ENCODE peak calls at places on chromosome 1, in six cellular contexts. L is AG04450, H is K562, Q is heart right ventricle, Z is choroid plexus epithelial cell, G is thoracic aorta. S is an unnamed sample.

GRCh38 chr1:119549719-119550141 is 42.7 kb downstream of the HSD3B1 start:
- DNase-seq in L (peak; percentile 11), H (peak; percentile 53), Q (no peak), Z (peak; percentile 92), G (no peak), S (peak; percentile 65)

GRCh38 chr1:6059866-6060265 is 14.2 kb downstream of the KCNAB2 start:
- DNase-seq in L (no peak), H (no peak), Q (no peak), Z (no peak), G (no peak), S (peak; percentile 63)

GRCh38 chr1:203072911-203073310 is 12.9 kb downstream of the MYOG start:
- DNase-seq in L (no peak), H (no peak), Q (no peak), Z (no peak), G (no peak), S (no peak)

GRCh38 chr1:239719642-239720258 is 333.4 kb downstream of the CHRM3 start:
- DNase-seq in L (no peak), H (no peak), Q (no peak), Z (peak; percentile 1), G (no peak), S (no peak)

GRCh38 chr1:161038523-161039153 is at the start of gene TSTD1:
- DNase-seq in L (no peak), H (no peak), Q (peak; percentile 55), Z (peak; percentile 14), G (no peak), S (no peak)

GRCh38 chr1:17516303-17517214 is 22.9 kb upstream of the ARHGEF10L start:
- DNase-seq in L (no peak), H (no peak), Q (no peak), Z (no peak), G (no peak), S (no peak)

GRCh38 chr1:200660719-200661118 is 9.0 kb downstream of the DDX59 start:
- DNase-seq in L (no peak), H (no peak), Q (peak; percentile 48), Z (no peak), G (peak; percentile 12), S (no peak)

GRCh38 chr1:75996196-75996595 is 64.0 kb upstream of the ASB17 start:
- DNase-seq in L (no peak), H (no peak), Q (no peak), Z (peak; percentile 16), G (no peak), S (no peak)

GRCh38 chr1:59452559-59452958 is 155.7 kb downstream of the FGGY start:
- DNase-seq in L (no peak), H (no peak), Q (no peak), Z (no peak), G (no peak), S (no peak)

GRCh38 chr1:33056426-33056825 is 19.7 kb upstream of the AK2 start:
- DNase-seq in L (no peak), H (no peak), Q (no peak), Z (no peak), G (no peak), S (no peak)

GRCh38 chr1:33065301-33065700 is 15.7 kb upstream of the AZIN2 start:
- DNase-seq in L (no peak), H (no peak), Q (no peak), Z (no peak), G (no peak), S (no peak)

GRCh38 chr1:33061827-33062226 is 19.1 kb upstream of the AZIN2 start:
- DNase-seq in L (no peak), H (no peak), Q (no peak), Z (no peak), G (no peak), S (no peak)

GRCh38 chr1:33057095-33057494 is 20.4 kb upstream of the AK2 start:
- DNase-seq in L (no peak), H (no peak), Q (no peak), Z (no peak), G (no peak), S (no peak)

GRCh38 chr1:33060579-33061083 is 20.3 kb upstream of the AZIN2 start:
- DNase-seq in L (peak; percentile 78), H (no peak), Q (peak; percentile 63), Z (peak; percentile 96), G (no peak), S (no peak)
- H3K4me3 ChIP-seq in L (no peak overlapping the region), H (no peak overlapping the region), Q (no peak overlapping the region), Z (no peak overlapping the region), G (no peak overlapping the region), S (no peak overlapping the region)

GRCh38 chr1:95098196-95098595 is 19.0 kb upstream of the TLCD4 start:
- DNase-seq in L (no peak), H (no peak), Q (no peak), Z (peak; percentile 35), G (no peak), S (no peak)

GRCh38 chr1:95097426-95097825 is 19.7 kb upstream of the TLCD4 start:
- DNase-seq in L (no peak), H (no peak), Q (no peak), Z (no peak), G (no peak), S (no peak)

GRCh38 chr1:95095833-95096217 is 21.3 kb upstream of the TLCD4 start:
- DNase-seq in L (peak; percentile 48), H (no peak), Q (no peak), Z (peak; percentile 64), G (no peak), S (no peak)

GRCh38 chr1:95094923-95095322 is 22.2 kb upstream of the ALG14 start:
- DNase-seq in L (no peak), H (peak; percentile 27), Q (no peak), Z (no peak), G (no peak), S (no peak)

GRCh38 chr1:95096218-95096841 is 20.8 kb upstream of the TLCD4 start:
- DNase-seq in L (no peak), H (peak; percentile 45), Q (no peak), Z (peak; percentile 35), G (no peak), S (no peak)
- H3K4me3 ChIP-seq in L (no peak overlapping the region), H (no peak overlapping the region), Q (no peak overlapping the region), Z (no peak overlapping the region), G (no peak overlapping the region), S (no peak overlapping the region)

GRCh38 chr1:178034676-178035075 is 59.2 kb upstream of the RASAL2 start:
- DNase-seq in L (no peak), H (no peak), Q (no peak), Z (no peak), G (no peak), S (no peak)

GRCh38 chr1:178036090-178036489 is 57.8 kb upstream of the RASAL2 start:
- DNase-seq in L (no peak), H (no peak), Q (no peak), Z (no peak), G (no peak), S (no peak)

GRCh38 chr1:178037510-178038253 is 56.2 kb upstream of the RASAL2 start:
- DNase-seq in L (no peak), H (peak; percentile 67), Q (peak; percentile 95), Z (peak; percentile 83), G (peak; percentile 37), S (no peak)

GRCh38 chr1:178039826-178040380 is 54.0 kb upstream of the RASAL2 start:
- DNase-seq in L (no peak), H (no peak), Q (no peak), Z (no peak), G (no peak), S (no peak)

DNA sequence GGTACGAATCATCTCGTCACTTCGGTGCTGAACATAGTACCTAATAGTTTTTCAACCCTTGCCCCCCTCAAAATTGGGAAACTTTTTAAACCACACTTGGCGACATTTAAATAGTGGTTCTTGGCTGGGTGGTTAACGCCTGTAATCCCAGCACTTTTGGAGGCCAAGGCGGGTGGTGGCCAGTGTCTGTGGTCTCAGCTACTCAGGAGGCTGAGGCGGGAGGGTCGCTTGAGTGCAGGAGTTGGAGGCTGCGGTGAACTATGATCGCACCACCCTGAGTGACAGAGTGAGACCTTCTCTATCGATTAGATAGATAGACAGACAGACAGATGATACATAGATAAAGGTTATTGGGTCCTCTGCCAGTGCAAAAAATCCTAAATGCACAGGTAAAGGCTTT is 55.5 kb upstream of the RASAL2 start:
- DNase-seq in L (no peak), H (no peak), Q (no peak), Z (no peak), G (no peak), S (no peak)
- H3K4me3 ChIP-seq in L (peak overlapping the region; percentile 64), H (no peak overlapping the region), Q (peak overlapping the region; percentile 81), Z (peak overlapping the region; percentile 71), G (peak overlapping the region; percentile 97), S (no peak overlapping the region)

DNA sequence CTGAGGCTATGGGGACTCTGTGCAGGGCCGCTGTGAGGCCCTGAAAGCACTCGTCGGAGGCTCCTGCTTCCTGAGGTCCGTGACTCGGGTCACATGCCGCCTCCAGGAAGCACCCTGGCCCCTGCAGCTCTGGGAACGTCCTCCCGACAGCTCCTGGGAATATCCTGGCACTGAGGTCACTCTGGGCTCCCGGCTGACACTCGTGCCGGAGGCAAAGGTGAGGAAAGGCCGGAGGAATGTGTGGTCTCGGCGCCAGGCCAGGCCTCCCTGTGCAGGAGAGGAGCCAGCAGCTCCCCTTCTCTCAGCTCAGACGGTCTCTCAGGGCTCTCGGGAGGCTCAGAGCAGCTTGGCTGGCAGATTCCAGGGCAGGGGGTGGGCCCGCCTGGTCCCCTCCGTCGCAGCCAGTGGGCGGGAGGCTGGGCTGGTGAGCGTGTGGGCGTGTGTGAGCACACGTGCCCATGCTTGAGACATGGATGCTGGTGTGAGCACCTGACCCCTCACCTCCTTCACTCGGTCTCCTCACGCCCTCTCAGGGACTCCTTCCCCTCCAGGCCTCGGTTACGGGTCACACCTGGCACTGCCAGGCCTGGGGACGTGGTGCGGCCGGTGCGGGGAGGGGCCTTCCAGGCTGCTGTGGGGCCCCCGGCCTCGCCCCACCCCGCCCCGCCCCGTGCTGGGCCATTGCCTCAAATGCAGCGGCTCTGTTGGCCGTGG is 5.5 kb upstream of the RNF223 start:
- DNase-seq in L (peak; percentile 60), H (peak; percentile 71), Q (peak; percentile 33), Z (peak; percentile 80), G (no peak), S (peak; percentile 86)
- H3K4me3 ChIP-seq in L (no peak overlapping the region), H (peak overlapping the region; percentile 21), Q (peak overlapping the region; percentile 27), Z (peak overlapping the region; percentile 13), G (peak overlapping the region; percentile 70), S (peak overlapping the region; percentile 51)

GRCh38 chr1:225580180-225581099 is 72.5 kb downstream of the ENAH start:
- DNase-seq in L (no peak), H (no peak), Q (no peak), Z (no peak), G (no peak), S (peak; percentile 12)

GRCh38 chr1:225577243-225577642 is 75.7 kb downstream of the ENAH start:
- DNase-seq in L (peak; percentile 6), H (no peak), Q (no peak), Z (no peak), G (no peak), S (no peak)

GRCh38 chr1:225578247-225578646 is 74.7 kb downstream of the ENAH start:
- DNase-seq in L (no peak), H (no peak), Q (no peak), Z (no peak), G (no peak), S (no peak)

DNA sequence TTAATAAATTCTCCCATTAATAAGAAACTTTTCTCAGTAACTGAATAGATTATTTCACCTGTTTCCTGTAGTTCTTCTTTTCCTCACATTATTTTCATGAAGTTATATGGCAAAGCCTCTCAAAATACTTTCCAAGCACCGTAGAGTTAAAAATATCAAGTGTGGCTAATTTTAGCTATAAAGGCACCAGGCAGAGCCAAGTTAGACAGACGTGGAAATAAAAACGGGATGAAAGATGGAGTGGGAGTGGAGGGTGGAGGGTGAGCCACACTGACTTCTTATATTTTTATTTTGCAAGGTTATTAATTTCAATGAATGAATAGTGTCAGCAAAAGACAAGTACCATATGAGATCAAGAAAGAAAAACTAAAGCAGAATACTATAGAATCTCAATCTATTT is 71.7 kb downstream of the ENAH start:
- DNase-seq in L (no peak), H (no peak), Q (no peak), Z (no peak), G (no peak), S (no peak)
- H3K4me3 ChIP-seq in L (no peak overlapping the region), H (no peak overlapping the region), Q (no peak overlapping the region), Z (no peak overlapping the region), G (peak overlapping the region; percentile 52), S (no peak overlapping the region)

GRCh38 chr1:233689748-233690254 is 75.9 kb downstream of the KCNK1 start:
- DNase-seq in L (no peak), H (no peak), Q (no peak), Z (no peak), G (no peak), S (no peak)
- H3K4me3 ChIP-seq in L (no peak overlapping the region), H (no peak overlapping the region), Q (no peak overlapping the region), Z (no peak overlapping the region), G (no peak overlapping the region), S (no peak overlapping the region)

S was measured in BE2C.